ENCODE peak calls at places on chromosomes 7 and 10, in seven cellular contexts. L is transverse colon, B is A549, E is OCI-LY7, P is heart right ventricle, X is suprapubic skin, Y is IMR-90. O is an unnamed sample.

GRCh38 chr10:133528845-133529575 is 1.8 kb downstream of the CYP2E1 start:
- DNase-seq in E (no peak), X (no peak), P (no peak), B (no peak), L (no peak), Y (peak; percentile 6), O (peak; percentile 4)

GRCh38 chr7:148395990-148396716 is 194.4 kb upstream of the C7orf33 start:
- DNase-seq in Y (no peak), X (no peak), P (no peak), L (no peak), B (peak; percentile 3), E (no peak), O (no peak)

GRCh38 chr7:150733734-150734095 is 3.5 kb upstream of the GIMAP5 start:
- DNase-seq in E (no peak), P (no peak), L (no peak), X (no peak), Y (no peak), B (no peak), O (no peak)

GRCh38 chr7:25727446-25727845 is 424.6 kb upstream of the NFE2L3 start:
- DNase-seq in Y (no peak), B (no peak), X (no peak), L (no peak), P (no peak), E (no peak), O (no peak)

GRCh38 chr10:126562209-126562680 is 108.2 kb downstream of the C10orf90 start:
- DNase-seq in L (no peak), Y (no peak), E (no peak), P (no peak), X (no peak), B (no peak), O (no peak)

GRCh38 chr7:120805636-120806388 is 52.1 kb downstream of the TSPAN12 start:
- DNase-seq in L (peak; percentile 59), Y (peak; percentile 61), E (peak; percentile 66), X (no peak), P (peak; percentile 78), B (peak; percentile 59), O (peak; percentile 52)

GRCh38 chr10:70404906-70405824 is 1.2 kb downstream of the EIF4EBP2 start:
- DNase-seq in P (peak; percentile 86), B (peak; percentile 81), E (peak; percentile 64), Y (peak; percentile 96), X (peak; percentile 90), L (peak; percentile 79), O (peak; percentile 80)

GRCh38 chr7:2719007-2719406 is 31.0 kb downstream of the AMZ1 start:
- DNase-seq in Y (no peak), B (peak; percentile 31), E (peak; percentile 55), X (no peak), P (no peak), L (no peak), O (no peak)

GRCh38 chr10:3484306-3485187 is 300.5 kb downstream of the KLF6 start:
- DNase-seq in E (peak; percentile 89), Y (peak; percentile 73), P (no peak), X (no peak), L (no peak), B (no peak), O (peak; percentile 18)

GRCh38 chr7:151243045-151243349 is 5.5 kb downstream of the SMARCD3 start:
- DNase-seq in X (no peak), L (no peak), E (no peak), B (no peak), Y (no peak), P (no peak), O (no peak)

GRCh38 chr10:122232781-122233180 is 38.3 kb upstream of the BTBD16 start:
- DNase-seq in B (no peak), E (no peak), L (no peak), X (no peak), P (no peak), Y (peak; percentile 95), O (peak; percentile 75)

GRCh38 chr10:43203491-43204393 is 63.1 kb downstream of the RASGEF1A start:
- DNase-seq in E (peak; percentile 38), B (peak; percentile 43), P (no peak), L (no peak), X (peak; percentile 62), Y (no peak), O (no peak)

GRCh38 chr7:29457565-29457971 is 106.1 kb upstream of the PRR15 start:
- DNase-seq in L (no peak), Y (no peak), P (no peak), X (no peak), B (no peak), E (no peak), O (peak; percentile 14)

GRCh38 chr7:30595461-30596042 is 874 bp downstream of the GARS1 start:
- DNase-seq in E (peak; percentile 39), X (no peak), Y (no peak), P (no peak), L (no peak), B (no peak), O (no peak)

GRCh38 chr7:31906479-31907171 is 163.6 kb downstream of the PDE1C start:
- DNase-seq in Y (no peak), X (no peak), L (no peak), P (no peak), B (no peak), E (no peak), O (no peak)

GRCh38 chr10:5654218-5654755 is 12.1 kb downstream of the ASB13 start:
- DNase-seq in L (peak; percentile 56), Y (no peak), P (no peak), E (peak; percentile 73), X (no peak), B (no peak), O (no peak)

GRCh38 chr7:128132426-128133069 is 101.3 kb upstream of the LRRC4 start:
- DNase-seq in B (no peak), X (no peak), Y (no peak), L (no peak), E (no peak), P (no peak), O (no peak)

GRCh38 chr7:111756687-111757178 is 194.4 kb upstream of the IMMP2L start:
- DNase-seq in L (peak; percentile 11), Y (peak; percentile 82), P (peak; percentile 38), E (no peak), X (peak; percentile 79), B (no peak), O (no peak)

GRCh38 chr7:134856692-134857091 is 77.3 kb downstream of the CALD1 start:
- DNase-seq in Y (peak; percentile 66), L (no peak), P (no peak), E (no peak), X (no peak), B (no peak), O (no peak)

GRCh38 chr7:55018361-55019328 is at the start of gene EGFR:
- DNase-seq in P (peak; percentile 81), E (no peak), L (peak; percentile 86), X (peak; percentile 89), Y (peak; percentile 80), B (peak; percentile 75), O (peak; percentile 75)

DNA sequence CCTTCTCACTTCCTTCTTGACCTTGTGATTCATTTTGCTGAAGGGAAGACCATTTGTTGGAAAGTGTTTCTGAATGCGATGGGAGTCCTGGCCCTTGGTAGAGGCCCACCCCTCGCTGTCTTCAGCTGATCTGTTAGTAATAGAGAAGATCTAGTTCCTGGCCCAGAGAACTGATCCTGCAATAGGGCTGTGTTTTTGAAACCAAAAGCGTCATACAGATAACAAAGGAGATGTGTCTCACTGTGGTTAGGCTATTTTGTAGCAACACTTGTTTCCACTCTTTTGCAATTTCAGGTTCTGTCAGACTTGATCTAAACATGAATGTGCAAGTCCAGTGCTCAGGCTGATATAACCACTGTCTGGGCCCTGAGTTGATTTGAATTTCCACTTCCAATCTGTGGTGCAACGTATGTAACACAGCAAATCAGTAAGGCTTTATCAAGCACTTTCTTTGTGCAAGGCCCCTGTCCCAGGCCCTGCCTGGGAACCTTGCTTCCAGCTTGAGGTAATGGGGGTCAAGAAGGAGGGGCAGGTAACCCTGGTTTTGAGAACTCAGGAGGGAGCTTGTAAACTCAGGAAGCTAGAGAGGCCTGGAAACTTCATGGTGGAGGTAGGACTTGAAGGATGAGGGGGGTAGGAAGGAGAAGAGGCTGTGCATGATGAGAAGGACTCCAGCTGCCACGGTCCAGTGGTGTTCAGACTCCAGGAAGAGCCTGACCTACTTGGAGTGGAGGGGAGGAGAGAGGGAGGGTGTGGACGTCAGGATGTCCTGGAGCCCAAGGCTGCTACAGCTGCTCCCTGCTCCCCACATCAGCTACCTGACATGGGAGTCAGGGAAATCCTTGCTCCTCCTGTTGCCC is 42.2 kb upstream of the SRGN start:
- DNase-seq in P (no peak), B (no peak), X (no peak), Y (peak; percentile 62), E (no peak), L (no peak), O (peak; percentile 17)
- H3K4me3 ChIP-seq in P (no peak overlapping the region), B (no peak overlapping the region), X (no peak overlapping the region), Y (no peak overlapping the region), E (no peak overlapping the region), L (no peak overlapping the region), O (no peak overlapping the region)

GRCh38 chr7:116162992-116163391 is 47.3 kb upstream of the TES start:
- DNase-seq in P (no peak), E (no peak), L (no peak), X (no peak), B (peak; percentile 24), Y (no peak), O (no peak)
- H3K27ac ChIP-seq in P (no peak overlapping the region), E (no peak overlapping the region), L (no peak overlapping the region), X (no peak overlapping the region), B (no peak overlapping the region), Y (no peak overlapping the region), O (no peak overlapping the region)

GRCh38 chr7:142790056-142790455 is 19.3 kb downstream of the PRSS2 start:
- DNase-seq in E (no peak), Y (no peak), X (peak; percentile 18), P (no peak), L (no peak), B (no peak), O (no peak)

GRCh38 chr7:142792129-142792528 is 21.4 kb downstream of the PRSS2 start:
- DNase-seq in B (no peak), X (peak; percentile 11), L (no peak), P (no peak), Y (no peak), E (no peak), O (no peak)

GRCh38 chr7:142788303-142789286 is 17.8 kb downstream of the PRSS2 start:
- DNase-seq in L (no peak), Y (no peak), P (no peak), B (no peak), X (peak; percentile 28), E (no peak), O (no peak)

GRCh38 chr7:142791502-142791901 is 20.7 kb downstream of the PRSS2 start:
- DNase-seq in L (no peak), X (peak; percentile 48), P (no peak), E (no peak), B (no peak), Y (no peak), O (no peak)

DNA sequence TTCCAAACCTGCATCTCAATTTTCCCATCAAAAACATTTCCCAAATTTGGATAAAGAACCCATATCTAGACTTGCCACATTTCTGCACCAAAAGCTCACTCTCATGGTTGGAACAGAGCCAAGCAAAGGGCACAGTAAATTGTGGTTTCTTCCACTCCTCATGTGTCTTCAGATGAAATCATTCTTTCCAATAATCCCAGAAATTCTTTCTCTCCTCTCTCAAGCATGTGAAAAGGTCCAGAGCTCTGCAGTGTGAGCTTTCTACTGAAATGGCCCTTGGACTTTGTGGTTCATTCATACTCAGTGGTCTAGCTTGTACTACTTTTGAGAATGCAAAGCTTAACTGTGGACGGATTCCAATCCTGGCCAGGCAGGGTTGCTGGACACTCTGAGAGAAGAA is 19.8 kb downstream of the PRSS2 start:
- DNase-seq in L (no peak), B (no peak), X (no peak), Y (no peak), E (no peak), P (no peak), O (no peak)
- H3K4me3 ChIP-seq in L (no peak overlapping the region), B (no peak overlapping the region), X (no peak overlapping the region), Y (no peak overlapping the region), E (no peak overlapping the region), P (no peak overlapping the region), O (no peak overlapping the region)

GRCh38 chr10:32348297-32349198 is 1.6 kb upstream of the EPC1 start:
- DNase-seq in E (no peak), B (no peak), L (no peak), Y (no peak), P (no peak), X (no peak), O (no peak)
- H3K27ac ChIP-seq in E (no peak overlapping the region), B (peak overlapping the region; percentile 99), L (no peak overlapping the region), Y (no peak overlapping the region), P (no peak overlapping the region), X (no peak overlapping the region), O (no peak overlapping the region)

O was measured in brain microvascular endothelial cell.